ENCODE peak calls at places on chromosome 12, in six cellular contexts. A is K562, S is GM12878, D is GM12892, G is H1, N is HepG2. F is an unnamed sample.

GRCh38 chr12:85688837-85689236 is 147.4 kb downstream of the RASSF9 start:
- DNase-seq in A (no peak), S (no peak), D (no peak), G (no peak), N (no peak), F (no peak)

GRCh38 chr12:114396869-114397719 is 8.8 kb downstream of the TBX5 start:
- DNase-seq in A (no peak), S (no peak), D (no peak), G (no peak), N (no peak), F (no peak)

GRCh38 chr12:120529641-120530314 is 820 bp upstream of the COQ5 start:
- DNase-seq in A (no peak), S (no peak), D (no peak), G (no peak), N (peak), F (no peak)

GRCh38 chr12:113043240-113043639 is 13.3 kb upstream of the DTX1 start:
- DNase-seq in A (no peak), S (no peak), D (no peak), G (no peak), N (no peak), F (no peak)

GRCh38 chr12:89372584-89373370 is 20.5 kb upstream of the DUSP6 start:
- DNase-seq in A (no peak), S (no peak), D (no peak), G (no peak), N (no peak), F (no peak)

GRCh38 chr12:31519525-31519924 is 71.4 kb downstream of the DENND5B start:
- DNase-seq in A (no peak), S (no peak), D (no peak), G (no peak), N (no peak), F (no peak)

GRCh38 chr12:131072446-131073230 is 118.9 kb downstream of the ADGRD1 start:
- DNase-seq in A (no peak), S (no peak), D (no peak), G (no peak), N (no peak), F (no peak)

GRCh38 chr12:49548822-49549648 is 10.2 kb downstream of the KCNH3 start:
- DNase-seq in A (peak), S (no peak), D (peak), G (peak), N (no peak), F (no peak)

GRCh38 chr12:73181244-73181643 is 909.1 kb downstream of the TRHDE start:
- DNase-seq in A (no peak), S (no peak), D (no peak), G (no peak), N (no peak), F (no peak)

GRCh38 chr12:10143205-10143604 is 13.2 kb upstream of the CLEC7A start:
- DNase-seq in A (no peak), S (no peak), D (no peak), G (no peak), N (no peak), F (no peak)

GRCh38 chr12:123097521-123098084 is 53.3 kb downstream of the PITPNM2 start:
- DNase-seq in A (no peak), S (no peak), D (no peak), G (no peak), N (no peak), F (no peak)

GRCh38 chr12:108691995-108692808 is 39.1 kb downstream of the CORO1C start:
- DNase-seq in A (no peak), S (no peak), D (no peak), G (no peak), N (no peak), F (no peak)

DNA sequence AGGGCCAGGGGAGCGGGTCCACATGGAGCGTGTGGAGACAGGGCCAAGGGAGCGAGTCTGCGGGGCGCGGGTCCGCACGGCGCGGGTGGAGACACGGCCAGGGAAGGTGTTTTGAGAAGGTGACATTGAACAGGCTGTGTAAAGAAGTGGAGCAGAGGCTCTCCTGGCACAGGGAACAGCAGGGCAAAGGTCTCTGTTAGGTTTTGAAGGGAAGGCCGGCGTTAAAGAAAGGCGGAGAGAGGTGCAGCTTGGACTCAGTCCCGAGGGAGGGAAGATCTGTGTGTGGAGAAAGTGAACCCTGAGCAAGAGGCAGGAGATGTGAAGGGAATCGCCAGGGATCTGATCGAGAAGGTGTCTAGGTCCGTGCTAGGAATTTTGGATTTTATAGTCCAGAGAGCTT is 1.8 kb downstream of the PXMP2 start:
- DNase-seq in A (no peak), S (no peak), D (no peak), G (no peak), N (peak), F (no peak)
- TF ChIP-seq POLR2A in A (no peak), S (no peak), D (no peak), G (no peak), N (no peak), F (no peak)

DNA sequence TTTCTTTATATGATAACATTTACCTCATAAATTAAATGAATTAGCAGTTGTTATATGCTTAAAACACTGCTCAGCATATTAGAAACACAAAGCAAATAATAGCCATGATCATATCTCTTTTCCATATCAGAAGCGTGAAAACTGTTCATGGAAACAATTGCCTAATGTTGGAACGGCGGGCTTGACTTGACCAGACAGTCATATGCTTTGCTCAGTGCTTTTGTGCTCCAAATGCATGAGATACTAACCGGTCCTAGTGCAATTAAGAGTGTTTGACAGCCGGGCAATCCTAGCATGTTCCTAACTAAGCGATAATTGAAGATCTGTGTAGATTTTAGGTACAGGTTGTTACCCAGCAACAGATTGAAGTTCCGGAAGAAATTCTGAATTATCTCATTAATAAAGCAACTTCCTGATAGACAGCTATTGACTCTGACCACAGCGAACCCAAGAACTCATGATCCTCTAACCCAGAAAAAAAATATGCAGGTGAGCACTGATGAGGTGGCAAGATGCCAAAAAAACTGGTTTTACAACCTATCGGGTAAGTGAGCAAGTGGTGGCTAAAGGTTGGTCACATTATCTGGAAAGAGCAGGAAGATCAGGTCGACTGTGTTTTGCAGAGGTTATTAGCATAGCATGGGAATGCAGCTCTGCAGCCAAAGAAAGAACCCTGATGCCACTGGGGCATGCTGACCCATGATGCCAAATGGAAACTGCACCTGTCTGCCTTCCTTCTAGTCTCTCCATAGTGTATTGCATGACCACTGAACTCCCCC is 23.7 kb downstream of the BHLHE41 start:
- DNase-seq in A (no peak), S (no peak), D (no peak), G (no peak), N (no peak), F (no peak)
- TF ChIP-seq POLR2AphosphoS5 in A (no peak), S (no peak), D (no peak), G (no peak), N (no peak), F (no peak)

GRCh38 chr12:58774731-58775130 is 145.6 kb downstream of the LRIG3 start:
- DNase-seq in A (no peak), S (no peak), D (no peak), G (no peak), N (no peak), F (no peak)
- TF ChIP-seq TAF1 in A (no peak), S (no peak), D (no peak), G (no peak), N (no peak), F (no peak)

GRCh38 chr12:56078427-56078826 is 1.5 kb upstream of the ERBB3 start:
- DNase-seq in A (no peak), S (no peak), D (no peak), G (no peak), N (no peak), F (no peak)

GRCh38 chr12:56081393-56082347 is 1.7 kb downstream of the ERBB3 start:
- DNase-seq in A (no peak), S (no peak), D (no peak), G (no peak), N (peak), F (no peak)

GRCh38 chr12:56080556-56081138 is 682 bp downstream of the ERBB3 start:
- DNase-seq in A (peak), S (no peak), D (no peak), G (peak), N (peak), F (no peak)

GRCh38 chr12:56078931-56079728 is 835 bp upstream of the ERBB3 start:
- DNase-seq in A (peak), S (no peak), D (peak), G (peak), N (peak), F (peak)

DNA sequence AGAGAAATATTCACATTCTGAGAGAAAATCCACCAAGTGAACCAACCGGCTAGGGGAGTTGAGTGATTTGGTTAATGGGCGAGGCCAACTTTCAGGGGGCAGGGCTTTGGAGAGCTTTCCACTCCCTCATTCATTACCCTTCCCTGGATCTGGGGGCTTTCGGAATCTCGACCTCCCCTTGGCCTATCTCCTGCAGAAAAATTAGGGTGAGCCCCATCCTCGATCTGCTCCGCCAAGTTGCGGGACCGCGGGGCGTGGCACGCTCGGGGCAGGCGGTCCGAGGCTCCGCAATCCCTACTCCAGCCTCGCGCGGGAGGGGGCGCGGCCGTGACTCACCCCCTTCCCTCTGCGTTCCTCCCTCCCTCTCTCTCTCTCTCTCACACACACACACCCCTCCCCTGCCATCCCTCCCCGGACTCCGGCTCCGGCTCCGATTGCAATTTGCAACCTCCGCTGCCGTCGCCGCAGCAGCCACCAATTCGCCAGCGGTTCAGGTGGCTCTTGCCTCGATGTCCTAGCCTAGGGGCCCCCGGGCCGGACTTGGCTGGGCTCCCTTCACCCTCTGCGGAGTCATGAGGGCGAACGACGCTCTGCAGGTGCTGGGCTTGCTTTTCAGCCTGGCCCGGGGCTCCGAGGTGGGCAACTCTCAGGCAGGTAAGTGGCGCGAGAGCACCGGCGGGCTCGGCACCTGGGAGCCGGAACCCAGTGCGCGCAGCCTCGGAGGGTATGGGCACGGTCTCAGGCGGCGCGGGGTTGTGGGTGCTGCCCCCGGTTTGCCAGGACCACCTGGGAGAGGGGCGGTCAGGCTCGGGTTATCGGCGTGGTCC is at the start of gene ERBB3:
- DNase-seq in A (peak), S (no peak), D (peak), G (peak), N (peak), F (peak)
- TF ChIP-seq POLR2A in A (peak), S (no peak), D (no peak), G (peak), N (peak), F (no peak)

DNA sequence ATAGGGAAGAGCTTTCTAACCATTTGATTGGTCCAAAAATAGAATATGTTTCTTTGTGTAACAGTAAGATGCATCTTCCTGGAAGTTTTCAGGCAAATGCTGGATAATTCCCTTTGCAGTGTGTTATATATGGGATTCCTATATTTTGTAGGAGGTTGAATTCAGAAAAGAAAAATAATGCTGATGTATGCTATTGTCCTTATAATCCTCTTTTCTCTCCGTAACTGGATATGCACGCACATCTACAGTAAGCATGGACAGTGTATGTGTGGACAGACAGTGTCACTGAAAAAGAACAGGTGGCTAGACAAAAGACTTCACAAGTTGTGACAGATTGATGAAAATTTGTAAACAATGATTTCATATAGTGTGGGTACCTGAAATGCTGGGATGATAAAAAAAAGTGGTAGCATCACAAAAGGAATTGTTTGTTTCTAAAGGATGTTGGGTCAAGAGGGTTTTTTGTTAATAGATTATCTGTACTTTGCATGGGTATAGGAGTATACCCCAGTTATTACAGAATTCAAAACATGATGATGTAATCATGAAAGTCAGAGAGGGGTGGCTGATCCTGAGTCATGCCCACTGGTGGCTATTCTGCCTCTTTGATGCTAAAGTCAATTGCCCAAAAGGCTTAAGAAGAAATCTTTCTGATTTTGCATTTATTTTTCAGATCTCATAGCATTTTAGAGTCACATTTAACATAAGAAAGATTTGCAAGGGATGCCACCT is 160.7 kb upstream of the TMTC1 start:
- DNase-seq in A (no peak), S (no peak), D (no peak), G (no peak), N (no peak), F (no peak)
- TF ChIP-seq POLR2AphosphoS5 in A (no peak), S (no peak), D (no peak), G (no peak), N (no peak), F (no peak)

DNA sequence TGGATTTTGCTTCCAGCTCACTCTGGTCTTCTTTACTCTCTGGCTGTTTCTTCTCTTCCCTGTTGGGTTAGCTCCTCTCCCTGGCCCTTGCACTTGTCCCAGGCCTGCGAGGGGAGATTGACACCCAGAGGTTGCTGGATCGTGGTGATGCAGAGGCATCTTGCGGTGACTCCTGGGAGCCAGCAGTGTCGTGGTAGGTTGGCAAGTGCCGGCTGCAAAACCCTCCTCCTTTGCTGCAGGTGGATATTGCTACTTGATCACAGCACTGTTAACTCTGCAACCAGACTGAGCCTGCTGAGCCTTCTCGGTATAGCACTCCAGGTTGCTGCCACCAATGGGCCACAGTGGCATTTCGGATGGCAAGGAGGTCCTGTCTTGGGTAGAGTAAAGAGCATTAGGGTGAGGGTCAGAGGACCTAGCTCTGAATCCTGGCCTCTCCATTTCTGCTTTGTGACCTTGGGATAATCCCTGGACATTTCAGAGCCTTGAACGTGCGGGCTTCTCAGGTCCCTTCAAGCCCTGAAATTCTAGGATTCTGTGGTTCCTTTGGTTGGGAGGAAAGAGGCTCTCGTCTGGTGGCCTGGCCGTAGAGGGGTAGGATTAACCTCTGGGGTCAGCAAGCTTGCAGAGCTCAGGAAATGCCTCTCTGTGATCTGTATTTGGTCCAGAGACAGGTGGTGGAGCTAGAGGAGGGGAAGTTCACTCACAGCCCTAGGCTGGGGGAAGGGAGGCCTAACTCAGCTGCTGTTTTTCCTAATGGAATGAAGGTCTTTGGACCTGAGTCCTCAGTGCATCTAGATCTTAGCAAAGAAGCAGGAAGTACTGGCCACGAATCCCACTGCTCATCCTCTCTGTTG is 87.5 kb downstream of the TSPAN9 start:
- DNase-seq in A (no peak), S (no peak), D (no peak), G (no peak), N (peak), F (no peak)
- TF ChIP-seq TAF1 in A (no peak), S (no peak), D (no peak), G (no peak), N (no peak), F (no peak)

DNA sequence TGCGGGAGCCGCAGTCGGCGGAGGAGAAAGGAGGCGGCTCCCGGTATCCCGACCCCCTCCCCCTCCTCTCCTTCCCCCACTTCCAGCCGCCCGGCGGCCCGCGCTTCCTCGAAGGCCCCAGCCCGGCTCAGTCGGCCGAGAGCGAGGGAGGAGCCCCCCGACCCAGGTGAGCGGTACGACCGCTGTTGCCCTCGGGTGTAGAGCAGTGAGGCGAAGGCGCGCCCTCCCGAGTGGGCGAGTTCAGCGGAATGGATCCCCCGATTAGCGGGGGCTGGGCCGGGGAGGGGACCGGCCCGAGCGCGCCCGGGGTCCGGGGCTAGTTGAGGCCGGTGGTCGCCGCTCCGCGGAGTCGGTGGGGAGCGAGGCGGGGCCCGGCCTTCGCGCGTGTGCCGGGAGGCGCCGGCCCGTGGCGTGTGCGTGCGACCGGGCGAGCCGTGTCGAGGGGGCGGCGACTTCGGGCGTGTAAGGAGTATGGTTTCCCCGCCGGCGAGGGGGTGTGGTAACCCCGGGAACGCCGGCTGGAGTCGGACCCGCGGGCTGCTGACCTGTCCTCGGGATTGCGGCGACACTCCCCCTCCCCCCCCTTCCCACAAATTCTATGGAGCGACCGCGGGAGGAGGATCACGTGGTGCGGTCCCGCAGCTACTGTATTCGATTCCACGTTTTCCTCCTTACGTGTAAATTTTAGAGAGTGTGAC is 490 bp downstream of the RIMKLB start:
- DNase-seq in A (peak), S (no peak), D (peak), G (peak), N (no peak), F (no peak)
- TF ChIP-seq POLR2A in A (no peak), S (no peak), D (no peak), G (peak), N (no peak), F (no peak)

GRCh38 chr12:50988051-50988450 is 35.7 kb downstream of the HIGD1C start:
- DNase-seq in A (no peak), S (no peak), D (no peak), G (no peak), N (no peak), F (no peak)

GRCh38 chr12:50984899-50985298 is 32.6 kb downstream of the HIGD1C start:
- DNase-seq in A (no peak), S (no peak), D (no peak), G (no peak), N (no peak), F (no peak)

GRCh38 chr12:50988871-50989270 is 36.5 kb downstream of the HIGD1C start:
- DNase-seq in A (no peak), S (no peak), D (no peak), G (no peak), N (no peak), F (no peak)

GRCh38 chr12:50985322-50985721 is 33.0 kb downstream of the HIGD1C start:
- DNase-seq in A (no peak), S (no peak), D (no peak), G (no peak), N (peak), F (no peak)

GRCh38 chr12:50986961-50987737 is 34.8 kb downstream of the HIGD1C start:
- DNase-seq in A (peak), S (no peak), D (no peak), G (no peak), N (peak), F (no peak)
- TF ChIP-seq POLR2AphosphoS5 in A (no peak), S (no peak), D (no peak), G (no peak), N (no peak), F (no peak)